ENCODE peak calls at places on chromosomes 11 and 22, in nine cellular contexts. U is esophagus squamous epithelium; P is CD8-positive, alpha-beta T cell; F is astrocyte of the cerebellum; V is lung; H is BJ; T is OCI-LY7; W is coronary artery; Y is K562. M is an unnamed sample.

GRCh38 chr11:2800655-2801531 is 84.7 kb downstream of the CDKN1C start:
- DNase-seq in Y (no peak), W (peak), H (no peak), F (no peak), P (no peak), T (no peak), V (peak), U (no peak), M (no peak)

GRCh38 chr22:41976070-41976901 is 7.0 kb downstream of the SEPTIN3 start:
- DNase-seq in T (no peak), U (no peak), F (no peak), V (no peak), H (no peak), P (no peak), Y (peak), W (no peak), M (no peak)

GRCh38 chr11:47177229-47177845 is 658 bp upstream of the ARFGAP2 start:
- DNase-seq in F (peak), U (no peak), W (peak), P (peak), V (peak), Y (peak), H (no peak), T (peak), M (peak)

GRCh38 chr22:30754971-30755759 is 60.5 kb downstream of the OSBP2 start:
- DNase-seq in T (peak), P (peak), Y (peak), U (no peak), W (no peak), F (peak), V (peak), H (peak), M (peak)

GRCh38 chr11:10592331-10592730 is 23.9 kb upstream of the LYVE1 start:
- DNase-seq in V (no peak), F (peak), H (peak), W (no peak), P (no peak), T (no peak), U (no peak), Y (no peak), M (peak)

GRCh38 chr11:16909375-16910035 is 104.7 kb downstream of the PLEKHA7 start:
- DNase-seq in F (no peak), V (no peak), T (no peak), H (no peak), P (no peak), Y (no peak), W (no peak), U (no peak), M (no peak)

GRCh38 chr11:22082178-22082577 is 110.7 kb upstream of the ANO5 start:
- DNase-seq in W (no peak), V (no peak), T (no peak), U (no peak), H (no peak), Y (no peak), F (no peak), P (no peak), M (no peak)

GRCh38 chr11:57230797-57231538 is 6.1 kb downstream of the APLNR start:
- DNase-seq in Y (no peak), T (no peak), W (no peak), V (no peak), H (no peak), U (no peak), F (no peak), P (no peak), M (no peak)

GRCh38 chr11:43646767-43647166 is 33.8 kb upstream of the HSD17B12 start:
- DNase-seq in W (no peak), T (no peak), V (no peak), F (no peak), U (no peak), P (no peak), H (no peak), Y (no peak), M (no peak)

GRCh38 chr11:103928040-103928555 is 108.3 kb upstream of the DDI1 start:
- DNase-seq in T (no peak), W (no peak), Y (no peak), V (no peak), H (no peak), F (no peak), P (no peak), U (no peak), M (no peak)

GRCh38 chr22:22068025-22068424 is 85.4 kb upstream of the TOP3B start:
- DNase-seq in T (no peak), W (no peak), U (no peak), V (no peak), Y (no peak), P (no peak), F (no peak), H (no peak), M (no peak)

GRCh38 chr11:131694526-131695424 is 324.4 kb downstream of the NTM start:
- DNase-seq in T (peak), Y (peak), H (peak), W (no peak), P (no peak), V (peak), F (peak), U (no peak), M (no peak)

GRCh38 chr22:22213231-22213630 is 31.4 kb upstream of the VPREB1 start:
- DNase-seq in T (no peak), P (no peak), U (no peak), Y (no peak), H (no peak), F (no peak), W (no peak), V (no peak), M (no peak)

GRCh38 chr11:92211576-92212167 is 12.9 kb upstream of the FAT3 start:
- DNase-seq in W (no peak), T (no peak), V (no peak), P (no peak), F (no peak), U (no peak), H (no peak), Y (no peak), M (peak)

GRCh38 chr11:91731051-91731450 is 493.6 kb upstream of the FAT3 start:
- DNase-seq in V (no peak), P (no peak), W (no peak), H (no peak), F (no peak), Y (no peak), T (no peak), U (no peak), M (no peak)

GRCh38 chr11:34509336-34509902 is 4.2 kb downstream of the ELF5 start:
- DNase-seq in F (no peak), W (no peak), T (no peak), V (no peak), U (no peak), H (no peak), P (no peak), Y (no peak), M (no peak)

GRCh38 chr11:93908689-93909088 is 58.3 kb upstream of the VSTM5 start:
- DNase-seq in Y (no peak), V (no peak), W (no peak), T (no peak), P (no peak), U (no peak), F (peak), H (peak), M (peak)

DNA sequence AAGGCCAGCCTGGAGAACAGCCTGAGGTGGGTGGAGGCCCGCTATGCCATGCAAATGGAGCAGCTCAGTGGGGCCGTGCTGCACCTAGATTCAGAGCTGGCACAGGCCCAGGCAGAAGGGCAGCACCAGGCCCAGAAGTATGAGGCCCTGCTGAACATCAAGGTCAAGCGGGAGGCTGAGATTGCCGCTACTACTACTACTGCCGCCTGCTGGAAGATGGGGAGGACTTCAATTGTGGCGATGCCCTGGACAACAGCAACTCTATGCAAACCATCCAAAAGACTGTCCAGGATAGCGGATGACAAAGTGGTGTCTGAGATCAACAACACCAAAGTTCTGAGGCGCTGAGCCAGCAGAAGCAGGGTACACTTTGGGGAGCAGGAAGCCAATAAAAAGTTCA is 3.1 kb upstream of the TMEM218 start:
- DNase-seq in H (no peak), P (no peak), F (no peak), W (no peak), U (no peak), Y (peak), V (no peak), T (no peak), M (no peak)
- TF ChIP-seq CTCF in H (peak), P (no peak), F (no peak), W (no peak), U (no peak), Y (peak), V (no peak), T (peak), M (peak)

GRCh38 chr22:47678667-47679287 is 916.3 kb downstream of the TBC1D22A start:
- DNase-seq in Y (no peak), W (no peak), V (no peak), H (no peak), F (no peak), P (no peak), T (no peak), U (no peak), M (no peak)
- H3K4me3 ChIP-seq in Y (no peak), W (no peak), V (no peak), H (no peak), F (no peak), P (no peak), T (no peak), U (no peak), M (no peak)

GRCh38 chr11:12746593-12747097 is 72.4 kb downstream of the TEAD1 start:
- DNase-seq in W (no peak), F (peak), U (no peak), H (no peak), T (no peak), Y (peak), V (no peak), P (no peak), M (no peak)
- TF ChIP-seq CTCF in W (no peak), F (peak), U (no peak), H (no peak), T (no peak), Y (peak), V (no peak), P (no peak), M (no peak)

GRCh38 chr11:1749020-1749758 is 1.2 kb downstream of the IFITM10 start:
- DNase-seq in W (no peak), P (no peak), V (no peak), F (no peak), U (no peak), Y (no peak), H (no peak), T (no peak), M (no peak)

GRCh38 chr11:1746956-1747752 is 3.2 kb downstream of the IFITM10 start:
- DNase-seq in F (no peak), U (no peak), V (no peak), W (peak), P (no peak), H (no peak), T (no peak), Y (no peak), M (no peak)

GRCh38 chr11:1749787-1750351 is 526 bp downstream of the IFITM10 start:
- DNase-seq in V (no peak), T (no peak), F (peak), Y (no peak), W (no peak), P (no peak), U (no peak), H (peak), M (peak)

GRCh38 chr11:1747753-1748466 is 2.5 kb downstream of the IFITM10 start:
- DNase-seq in W (peak), U (no peak), H (no peak), V (no peak), P (no peak), F (no peak), T (no peak), Y (no peak), M (no peak)

DNA sequence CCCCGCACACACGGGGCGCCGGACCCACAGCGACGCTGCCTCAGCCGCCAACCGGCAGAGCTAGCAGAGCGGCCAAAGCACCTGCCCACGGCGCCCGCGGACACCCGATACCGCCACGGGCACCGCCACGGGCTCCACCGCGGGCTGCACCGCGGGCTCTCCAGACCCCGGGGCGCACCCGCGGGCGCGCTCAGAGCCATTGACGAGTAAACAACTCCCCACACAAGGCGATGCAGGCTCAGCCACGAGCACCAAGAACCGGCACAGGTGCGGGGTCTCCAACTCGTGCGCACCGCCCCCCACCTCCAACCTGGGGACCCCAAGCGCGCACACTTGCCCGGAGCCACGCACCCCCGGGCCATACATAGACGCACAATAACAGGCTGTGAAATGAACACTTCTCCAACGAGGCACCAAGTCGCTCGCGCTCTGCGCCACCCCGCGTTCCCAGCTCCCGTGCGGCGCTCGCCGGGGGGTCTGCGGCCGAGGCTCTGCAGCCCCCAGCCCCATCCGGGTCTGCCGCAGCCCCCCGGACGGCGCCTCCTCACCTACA is 1.9 kb downstream of the IFITM10 start:
- DNase-seq in V (no peak), T (no peak), Y (no peak), F (no peak), U (no peak), W (no peak), H (no peak), P (no peak), M (no peak)
- H3K4me3 ChIP-seq in V (no peak), T (no peak), Y (no peak), F (peak), U (peak), W (peak), H (peak), P (no peak), M (peak)

DNA sequence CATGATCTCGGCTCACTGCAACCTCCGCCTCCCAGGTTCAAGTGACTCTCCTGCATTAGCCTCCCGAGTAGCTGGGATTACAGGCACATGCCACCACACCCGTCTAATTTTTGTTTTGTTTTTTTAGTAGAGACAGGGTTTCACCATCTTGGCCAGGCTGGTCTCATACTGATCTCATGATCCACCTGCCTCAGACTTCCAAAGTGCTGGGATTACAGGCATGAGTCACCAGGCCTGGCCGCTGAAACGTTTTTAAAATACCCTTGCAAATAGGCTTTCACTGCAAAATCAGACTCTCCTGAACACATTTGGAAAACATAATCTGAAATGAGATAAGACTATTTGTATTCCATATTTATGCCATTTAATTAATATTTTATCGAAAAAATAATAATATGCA is 826.1 kb upstream of the CNTN5 start:
- DNase-seq in W (no peak), F (no peak), H (no peak), Y (no peak), T (no peak), U (no peak), P (no peak), V (no peak), M (no peak)
- TF ChIP-seq CTCF in W (no peak), F (no peak), H (no peak), Y (no peak), T (no peak), U (no peak), P (no peak), V (no peak), M (no peak)

M was measured in AG09309.